ENCODE peak calls at places on chromosomes 4 and X, in five cellular contexts. Y, K, F, T and O are unnamed samples.

GRCh38 chrX:24647257-24648058 is at the start of gene PCYT1B:
- DNase-seq in Y (peak; percentile 76), K (peak; percentile 85), F (peak; percentile 47), T (peak; percentile 32), O (peak; percentile 41)

GRCh38 chr4:43765514-43765913 is 683.1 kb downstream of the KCTD8 start:
- DNase-seq in Y (no peak), K (no peak), F (no peak), T (no peak), O (no peak)

GRCh38 chrX:153505361-153505760 is 10.6 kb downstream of the BGN start:
- DNase-seq in Y (no peak), K (no peak), F (no peak), T (no peak), O (no peak)

GRCh38 chr4:610411-611261 is 14.7 kb upstream of the PDE6B start:
- DNase-seq in Y (peak; percentile 48), K (no peak), F (peak; percentile 50), T (no peak), O (peak; percentile 62)

GRCh38 chr4:67871867-67872266 is 11.9 kb downstream of the TMPRSS11D start:
- DNase-seq in Y (peak; percentile 44), K (peak; percentile 66), F (no peak), T (no peak), O (peak; percentile 76)

GRCh38 chr4:151785484-151786157 is 24.8 kb upstream of the GATB start:
- DNase-seq in Y (no peak), K (no peak), F (no peak), T (no peak), O (no peak)

GRCh38 chr4:56757270-56757746 is 64.2 kb downstream of the SPINK2 start:
- DNase-seq in Y (peak; percentile 73), K (no peak), F (no peak), T (no peak), O (peak; percentile 84)

GRCh38 chr4:3389186-3389878 is 52.4 kb upstream of the HGFAC start:
- DNase-seq in Y (no peak), K (no peak), F (no peak), T (no peak), O (no peak)

GRCh38 chrX:47483310-47484268 is 567 bp upstream of the ZNF41 start:
- DNase-seq in Y (peak; percentile 50), K (no peak), F (peak; percentile 44), T (no peak), O (peak; percentile 51)

GRCh38 chr4:2284934-2285664 is 23.2 kb upstream of the MXD4 start:
- DNase-seq in Y (peak; percentile 67), K (peak; percentile 75), F (peak; percentile 27), T (peak; percentile 9), O (peak; percentile 50)

GRCh38 chr4:179465131-179465797 is 2023.0 kb upstream of the AGA start:
- DNase-seq in Y (peak; percentile 78), K (peak; percentile 62), F (no peak), T (no peak), O (peak; percentile 12)

GRCh38 chr4:100106982-100107381 is 83.3 kb downstream of the DDIT4L start:
- DNase-seq in Y (no peak), K (peak; percentile 3), F (no peak), T (no peak), O (no peak)

GRCh38 chr4:38609614-38610013 is 54.4 kb upstream of the KLF3 start:
- DNase-seq in Y (no peak), K (no peak), F (no peak), T (no peak), O (no peak)

GRCh38 chr4:141058739-141059507 is 74.3 kb downstream of the RNF150 start:
- DNase-seq in Y (peak; percentile 90), K (no peak), F (no peak), T (no peak), O (peak; percentile 7)

GRCh38 chr4:75344915-75345314 is 169.3 kb downstream of the RCHY1 start:
- DNase-seq in Y (peak; percentile 31), K (no peak), F (no peak), T (no peak), O (peak; percentile 92)

GRCh38 chr4:109434007-109434792 is 585 bp downstream of the SEC24B start:
- DNase-seq in Y (peak; percentile 16), K (peak; percentile 44), F (peak; percentile 71), T (no peak), O (peak; percentile 22)

GRCh38 chr4:128841402-128841801 is 31.9 kb downstream of the JADE1 start:
- DNase-seq in Y (no peak), K (no peak), F (no peak), T (no peak), O (no peak)

GRCh38 chr4:98176531-98176930 is 33.3 kb upstream of the STPG2 start:
- DNase-seq in Y (no peak), K (no peak), F (no peak), T (no peak), O (no peak)

GRCh38 chr4:103008875-103009729 is 10.4 kb downstream of the SLC9B1 start:
- DNase-seq in Y (peak; percentile 53), K (peak; percentile 80), F (no peak), T (no peak), O (peak; percentile 83)

GRCh38 chrX:10884246-10884645 is 226.9 kb upstream of the HCCS start:
- DNase-seq in Y (no peak), K (no peak), F (no peak), T (no peak), O (peak; percentile 43)

GRCh38 chr4:25184056-25184455 is 23.8 kb upstream of the SEPSECS start:
- DNase-seq in Y (peak; percentile 2), K (no peak), F (no peak), T (no peak), O (no peak)

GRCh38 chrX:132263127-132263526 is 43.9 kb upstream of the RAP2C start:
- DNase-seq in Y (no peak), K (no peak), F (no peak), T (no peak), O (no peak)

GRCh38 chrX:111447298-111447697 is 35.3 kb upstream of the DCX start:
- DNase-seq in Y (peak; percentile 5), K (peak; percentile 40), F (no peak), T (no peak), O (no peak)

GRCh38 chr4:172009461-172009860 is 196.3 kb downstream of the GALNTL6 start:
- DNase-seq in Y (peak; percentile 27), K (no peak), F (no peak), T (no peak), O (no peak)

GRCh38 chrX:114162068-114162735 is 421.7 kb upstream of the HTR2C start:
- DNase-seq in Y (no peak), K (peak; percentile 6), F (no peak), T (no peak), O (no peak)

GRCh38 chrX:34563809-34564208 is 93.3 kb downstream of the TMEM47 start:
- DNase-seq in Y (peak; percentile 8), K (no peak), F (no peak), T (no peak), O (peak; percentile 31)

GRCh38 chr4:185261971-185262370 is 52.6 kb downstream of the SNX25 start:
- DNase-seq in Y (no peak), K (no peak), F (no peak), T (no peak), O (no peak)

GRCh38 chr4:77044458-77045124 is 31.2 kb downstream of the CCNI start:
- DNase-seq in Y (peak; percentile 63), K (peak; percentile 43), F (no peak), T (no peak), O (peak; percentile 72)

GRCh38 chrX:115560978-115561604 is at the start of gene PLS3:
- DNase-seq in Y (peak; percentile 90), K (no peak), F (peak; percentile 90), T (peak; percentile 33), O (peak; percentile 88)

GRCh38 chr4:132642196-132642817 is 506.8 kb upstream of the PCDH10 start:
- DNase-seq in Y (peak; percentile 33), K (peak; percentile 57), F (no peak), T (no peak), O (peak; percentile 65)

DNA sequence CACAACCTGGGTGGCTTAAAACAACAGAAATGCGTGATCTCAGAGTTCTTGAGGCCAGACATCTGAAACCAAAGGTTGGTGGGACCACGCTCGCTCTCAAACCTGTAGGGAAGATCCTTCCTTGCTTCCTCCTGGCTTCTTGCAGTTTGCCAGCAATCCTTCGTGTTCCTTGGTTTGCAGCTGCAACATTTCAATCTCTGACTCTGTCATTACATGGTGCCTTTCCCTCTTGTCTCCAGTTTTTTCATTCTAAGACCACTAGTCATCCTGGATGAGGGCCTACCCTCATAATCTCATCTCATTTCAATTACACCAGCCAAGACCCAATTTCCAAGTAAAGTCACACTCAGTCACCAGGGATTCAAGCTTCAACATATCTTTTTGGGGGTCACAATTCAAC is 388.0 kb downstream of the GPM6A start:
- DNase-seq in Y (peak; percentile 45), K (no peak), F (no peak), T (no peak), O (peak; percentile 13)
- TF ChIP-seq CTCF in Y (no peak), K (no peak), F (no peak), T (no peak), O (no peak)

GRCh38 chrX:118240359-118240758 is 105.5 kb upstream of the WDR44 start:
- DNase-seq in Y (no peak), K (no peak), F (no peak), T (no peak), O (peak; percentile 21)
- TF ChIP-seq CTCF in Y (no peak), K (no peak), F (no peak), T (no peak), O (no peak)

DNA sequence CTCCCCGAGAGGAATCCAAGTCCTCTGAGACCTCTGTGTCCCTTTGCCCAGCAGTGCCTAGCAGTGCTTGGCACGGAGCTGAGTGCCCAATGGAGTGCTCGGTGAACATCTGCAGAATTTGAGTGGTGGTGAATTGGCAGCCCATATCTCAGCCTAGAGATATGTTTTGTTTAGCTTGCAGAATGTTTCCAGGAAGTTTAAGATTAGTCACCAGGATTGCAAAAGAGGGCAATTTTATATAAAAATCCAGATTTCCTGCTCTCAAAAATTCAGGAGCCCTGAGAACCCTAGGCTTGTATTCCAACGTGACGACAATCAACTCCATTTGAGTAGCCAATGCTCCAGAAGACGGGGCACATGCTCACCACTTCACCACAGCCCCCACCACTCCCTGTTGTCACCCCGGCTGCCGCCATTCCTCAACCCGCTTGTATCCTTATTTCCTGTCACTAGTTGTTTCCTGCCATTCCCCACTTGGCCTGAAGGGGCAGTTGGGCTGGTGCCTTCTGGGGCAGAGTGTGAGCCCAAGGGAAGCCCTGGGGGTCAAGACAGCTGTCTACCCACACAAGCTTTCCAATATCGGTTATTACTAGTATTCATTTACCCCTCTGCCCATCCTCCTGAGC is 116.9 kb downstream of the EFNB1 start:
- DNase-seq in Y (peak; percentile 58), K (peak; percentile 11), F (no peak), T (no peak), O (peak; percentile 86)
- TF ChIP-seq CTCF in Y (peak; percentile 54), K (no peak), F (no peak), T (no peak), O (peak; percentile 58)

DNA sequence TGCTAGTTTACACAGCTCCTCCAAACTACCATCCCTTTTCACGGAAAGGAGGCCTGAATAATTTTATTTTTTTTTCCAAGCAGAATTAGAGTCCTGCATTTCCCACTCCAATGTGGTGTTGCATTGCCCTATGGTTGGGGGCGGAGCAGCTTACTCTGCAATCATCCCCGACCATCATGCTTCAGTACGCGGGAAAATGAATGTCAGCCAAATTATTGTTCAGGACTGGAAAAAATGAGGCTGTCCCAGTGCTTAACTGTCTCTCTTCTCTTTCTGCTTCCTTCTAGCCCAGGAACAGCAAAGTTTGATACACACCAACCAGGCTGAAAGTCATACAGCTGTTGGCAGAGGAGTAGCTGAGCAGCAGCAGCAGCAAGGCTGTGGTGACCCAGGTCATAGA is 28.2 kb downstream of the MMRN1 start:
- DNase-seq in Y (no peak), K (no peak), F (no peak), T (no peak), O (no peak)
- TF ChIP-seq CTCF in Y (no peak), K (no peak), F (no peak), T (no peak), O (no peak)